ENCODE peak calls at places on chromosome 1, in eight cellular contexts. One of them, this sample, is unnamed.
A peak's percentile ranks its signal among the peaks of the same experiment; 100 is the strongest.

GRCh38 chr1:203858975-203859374 is 2.4 kb upstream of the SNRPE start:
- DNase-seq in CD4-positive, CD25-positive, alpha-beta regulatory T cell: no peak
- DNase-seq in psoas muscle: no peak
- DNase-seq in lung: no peak
- DNase-seq in activated naive CD8-positive, alpha-beta T cell treated with anti-CD3 and anti-CD28 coated beads, Interleukin-2, amount 50 U/mL, for 24 hours: no peak
- DNase-seq in NCI-H446 treated with DMSO at 0.1 percent for 48 hours: no peak
- DNase-seq in brain microvascular endothelial cell: no peak
- DNase-seq in HFF-Myc: no peak
- DNase-seq in this sample: no peak

GRCh38 chr1:4655674-4656532 is 1.5 kb downstream of the AJAP1 start:
- DNase-seq in CD4-positive, CD25-positive, alpha-beta regulatory T cell: no peak
- DNase-seq in psoas muscle: peak; percentile 74
- DNase-seq in lung: no peak
- DNase-seq in activated naive CD8-positive, alpha-beta T cell treated with anti-CD3 and anti-CD28 coated beads, Interleukin-2, amount 50 U/mL, for 24 hours: peak; percentile 27
- DNase-seq in NCI-H446 treated with DMSO at 0.1 percent for 48 hours: no peak
- DNase-seq in brain microvascular endothelial cell: peak; percentile 62
- DNase-seq in HFF-Myc: peak; percentile 5
- DNase-seq in this sample: peak; percentile 81

GRCh38 chr1:7278827-7279752 is 492.0 kb upstream of the VAMP3 start:
- DNase-seq in CD4-positive, CD25-positive, alpha-beta regulatory T cell: no peak
- DNase-seq in psoas muscle: no peak
- DNase-seq in lung: peak; percentile 13
- DNase-seq in activated naive CD8-positive, alpha-beta T cell treated with anti-CD3 and anti-CD28 coated beads, Interleukin-2, amount 50 U/mL, for 24 hours: no peak
- DNase-seq in NCI-H446 treated with DMSO at 0.1 percent for 48 hours: no peak
- DNase-seq in brain microvascular endothelial cell: no peak
- DNase-seq in HFF-Myc: no peak
- DNase-seq in this sample: peak; percentile 18

GRCh38 chr1:154117642-154118041 is 37.2 kb downstream of the NUP210L start:
- DNase-seq in CD4-positive, CD25-positive, alpha-beta regulatory T cell: no peak
- DNase-seq in psoas muscle: no peak
- DNase-seq in lung: no peak
- DNase-seq in activated naive CD8-positive, alpha-beta T cell treated with anti-CD3 and anti-CD28 coated beads, Interleukin-2, amount 50 U/mL, for 24 hours: no peak
- DNase-seq in NCI-H446 treated with DMSO at 0.1 percent for 48 hours: no peak
- DNase-seq in brain microvascular endothelial cell: no peak
- DNase-seq in HFF-Myc: no peak
- DNase-seq in this sample: no peak

GRCh38 chr1:166865931-166866330 is 10.1 kb downstream of the TADA1 start:
- DNase-seq in CD4-positive, CD25-positive, alpha-beta regulatory T cell: no peak
- DNase-seq in psoas muscle: no peak
- DNase-seq in lung: no peak
- DNase-seq in activated naive CD8-positive, alpha-beta T cell treated with anti-CD3 and anti-CD28 coated beads, Interleukin-2, amount 50 U/mL, for 24 hours: no peak
- DNase-seq in NCI-H446 treated with DMSO at 0.1 percent for 48 hours: no peak
- DNase-seq in brain microvascular endothelial cell: peak; percentile 29
- DNase-seq in HFF-Myc: no peak
- DNase-seq in this sample: no peak

GRCh38 chr1:2786329-2787162 is 14.9 kb downstream of the TTC34 start:
- DNase-seq in CD4-positive, CD25-positive, alpha-beta regulatory T cell: peak; percentile 45
- DNase-seq in psoas muscle: peak; percentile 60
- DNase-seq in lung: no peak
- DNase-seq in activated naive CD8-positive, alpha-beta T cell treated with anti-CD3 and anti-CD28 coated beads, Interleukin-2, amount 50 U/mL, for 24 hours: peak; percentile 80
- DNase-seq in NCI-H446 treated with DMSO at 0.1 percent for 48 hours: no peak
- DNase-seq in brain microvascular endothelial cell: no peak
- DNase-seq in HFF-Myc: no peak
- DNase-seq in this sample: no peak

GRCh38 chr1:119862276-119862675 is 34.0 kb downstream of the ADAM30 start:
- DNase-seq in CD4-positive, CD25-positive, alpha-beta regulatory T cell: no peak
- DNase-seq in psoas muscle: no peak
- DNase-seq in lung: no peak
- DNase-seq in activated naive CD8-positive, alpha-beta T cell treated with anti-CD3 and anti-CD28 coated beads, Interleukin-2, amount 50 U/mL, for 24 hours: no peak
- DNase-seq in NCI-H446 treated with DMSO at 0.1 percent for 48 hours: no peak
- DNase-seq in brain microvascular endothelial cell: no peak
- DNase-seq in HFF-Myc: no peak
- DNase-seq in this sample: no peak

GRCh38 chr1:92123868-92124267 is 43.7 kb downstream of the BTBD8 start:
- DNase-seq in CD4-positive, CD25-positive, alpha-beta regulatory T cell: no peak
- DNase-seq in psoas muscle: no peak
- DNase-seq in lung: no peak
- DNase-seq in activated naive CD8-positive, alpha-beta T cell treated with anti-CD3 and anti-CD28 coated beads, Interleukin-2, amount 50 U/mL, for 24 hours: no peak
- DNase-seq in NCI-H446 treated with DMSO at 0.1 percent for 48 hours: no peak
- DNase-seq in brain microvascular endothelial cell: no peak
- DNase-seq in HFF-Myc: no peak
- DNase-seq in this sample: no peak